ENCODE peak calls at places on chromosomes 7 and 10, in eight cellular contexts. V is fibroblast of lung, H is tibial artery, P is GM23248, U is colonic mucosa, L is uterus, B is neural progenitor cell, F is mesenchymal stem cell. S is an unnamed sample.

GRCh38 chr10:86263209-86263608 is 103.4 kb downstream of the GRID1 start:
- DNase-seq in V (no peak), H (peak), P (no peak), U (no peak), L (no peak), B (no peak), F (no peak), S (no peak)

GRCh38 chr7:90968871-90969270 is 295.4 kb upstream of the FZD1 start:
- DNase-seq in V (no peak), H (no peak), P (no peak), U (no peak), L (no peak), B (no peak), F (no peak), S (no peak)

GRCh38 chr10:121522841-121523240 is 75.4 kb downstream of the FGFR2 start:
- DNase-seq in V (no peak), H (no peak), P (no peak), U (no peak), L (no peak), B (no peak), F (no peak), S (no peak)

GRCh38 chr7:17233643-17234397 is 64.6 kb upstream of the AHR start:
- DNase-seq in V (no peak), H (no peak), P (peak), U (no peak), L (no peak), B (no peak), F (peak), S (no peak)

GRCh38 chr7:18590744-18591340 is 95.3 kb downstream of the HDAC9 start:
- DNase-seq in V (peak), H (no peak), P (peak), U (no peak), L (no peak), B (peak), F (peak), S (peak)

GRCh38 chr10:35946556-35946955 is 304.5 kb upstream of the FZD8 start:
- DNase-seq in V (no peak), H (no peak), P (peak), U (no peak), L (no peak), B (no peak), F (peak), S (no peak)

GRCh38 chr7:47170516-47170915 is 411.4 kb downstream of the TNS3 start:
- DNase-seq in V (peak), H (no peak), P (peak), U (no peak), L (no peak), B (no peak), F (no peak), S (no peak)

GRCh38 chr10:91416339-91416868 is 6.3 kb downstream of the HECTD2 start:
- DNase-seq in V (no peak), H (no peak), P (peak), U (no peak), L (no peak), B (no peak), F (no peak), S (no peak)

GRCh38 chr10:88676283-88677060 is 12.2 kb downstream of the LIPF start:
- DNase-seq in V (no peak), H (no peak), P (no peak), U (no peak), L (no peak), B (no peak), F (no peak), S (peak)

GRCh38 chr7:7228472-7228871 is 46.1 kb downstream of the C1GALT1 start:
- DNase-seq in V (no peak), H (no peak), P (peak), U (no peak), L (no peak), B (no peak), F (peak), S (no peak)

GRCh38 chr10:21334891-21335696 is 190.4 kb downstream of the SKIDA1 start:
- DNase-seq in V (peak), H (peak), P (peak), U (peak), L (peak), B (no peak), F (peak), S (peak)

GRCh38 chr7:105015631-105015965 is 1.6 kb downstream of the KMT2E start:
- DNase-seq in V (peak), H (no peak), P (peak), U (peak), L (no peak), B (peak), F (peak), S (peak)

GRCh38 chr10:7890802-7891201 is 72.5 kb downstream of the TAF3 start:
- DNase-seq in V (no peak), H (no peak), P (no peak), U (no peak), L (no peak), B (no peak), F (no peak), S (no peak)

GRCh38 chr7:119572132-119572531 is 700.8 kb upstream of the KCND2 start:
- DNase-seq in V (no peak), H (no peak), P (peak), U (no peak), L (no peak), B (no peak), F (peak), S (no peak)

GRCh38 chr10:79331709-79332108 is 15.6 kb upstream of the PPIF start:
- DNase-seq in V (no peak), H (no peak), P (peak), U (no peak), L (no peak), B (no peak), F (peak), S (no peak)

GRCh38 chr7:123864438-123864837 is 19.5 kb downstream of the HYAL4 start:
- DNase-seq in V (no peak), H (no peak), P (no peak), U (peak), L (no peak), B (no peak), F (no peak), S (peak)

GRCh38 chr10:5658871-5659618 is 7.3 kb downstream of the ASB13 start:
- DNase-seq in V (no peak), H (no peak), P (no peak), U (no peak), L (no peak), B (peak), F (no peak), S (peak)

GRCh38 chr10:72730462-72730861 is 38.5 kb downstream of the MCU start:
- DNase-seq in V (peak), H (no peak), P (peak), U (no peak), L (no peak), B (no peak), F (no peak), S (no peak)
- H3K27ac ChIP-seq in V (peak), H (no peak), P (peak), U (no peak), L (no peak), B (no peak), F (no peak), S (no peak)

GRCh38 chr10:103890194-103890658 is 27.8 kb downstream of the STN1 start:
- DNase-seq in V (no peak), H (no peak), P (peak), U (peak), L (no peak), B (no peak), F (no peak), S (peak)

GRCh38 chr10:103892181-103892580 is 25.8 kb downstream of the STN1 start:
- DNase-seq in V (no peak), H (no peak), P (no peak), U (no peak), L (no peak), B (no peak), F (no peak), S (no peak)

GRCh38 chr10:103889121-103889720 is 28.8 kb downstream of the STN1 start:
- DNase-seq in V (no peak), H (no peak), P (no peak), U (no peak), L (no peak), B (no peak), F (no peak), S (no peak)

GRCh38 chr10:103888113-103888841 is 29.7 kb downstream of the STN1 start:
- DNase-seq in V (peak), H (peak), P (peak), U (peak), L (peak), B (no peak), F (peak), S (peak)

DNA sequence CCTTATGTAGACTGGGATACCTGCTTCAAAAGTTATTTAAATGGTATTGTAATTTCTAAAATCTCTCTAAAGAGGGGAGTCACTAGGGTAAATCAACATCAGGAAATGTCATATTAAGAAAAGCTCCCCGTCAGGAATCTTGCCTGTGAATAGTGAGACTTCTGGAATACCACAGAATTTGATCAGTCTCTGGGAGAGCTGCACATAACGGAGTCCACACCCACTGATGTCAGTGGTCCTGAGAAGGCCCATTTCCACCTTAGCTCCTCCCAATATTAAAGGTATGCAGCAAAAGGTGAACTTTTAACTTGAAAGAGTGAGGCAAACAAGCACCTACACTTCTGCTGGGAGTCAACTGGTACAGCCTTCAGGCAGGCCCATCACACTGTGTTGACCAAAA is 27.3 kb downstream of the STN1 start:
- DNase-seq in V (no peak), H (no peak), P (no peak), U (no peak), L (no peak), B (no peak), F (no peak), S (no peak)
- H3K27ac ChIP-seq in V (no peak), H (no peak), P (no peak), U (peak), L (peak), B (no peak), F (no peak), S (peak)

GRCh38 chr7:79452032-79452494 is 1.4 kb downstream of the MAGI2 start:
- DNase-seq in V (peak), H (peak), P (peak), U (peak), L (peak), B (peak), F (peak), S (peak)

GRCh38 chr7:79452495-79453265 is 787 bp downstream of the MAGI2 start:
- DNase-seq in V (peak), H (peak), P (peak), U (peak), L (peak), B (peak), F (peak), S (peak)

GRCh38 chr7:79454325-79454960 is 976 bp upstream of the MAGI2 start:
- DNase-seq in V (no peak), H (peak), P (peak), U (no peak), L (peak), B (peak), F (peak), S (peak)

GRCh38 chr7:79453558-79454324 is at the start of gene MAGI2:
- DNase-seq in V (peak), H (peak), P (peak), U (peak), L (peak), B (peak), F (peak), S (peak)

GRCh38 chr7:79453266-79453557 is 255 bp downstream of the MAGI2 start:
- DNase-seq in V (no peak), H (no peak), P (no peak), U (peak), L (peak), B (no peak), F (no peak), S (no peak)
- H3K27ac ChIP-seq in V (peak), H (peak), P (peak), U (peak), L (peak), B (no peak), F (peak), S (peak)

GRCh38 chr10:128609460-128609859 is 483.2 kb upstream of the MKI67 start:
- DNase-seq in V (no peak), H (no peak), P (no peak), U (peak), L (no peak), B (no peak), F (no peak), S (no peak)
- H3K27ac ChIP-seq in V (no peak), H (no peak), P (no peak), U (no peak), L (no peak), B (no peak), F (no peak), S (no peak)

DNA sequence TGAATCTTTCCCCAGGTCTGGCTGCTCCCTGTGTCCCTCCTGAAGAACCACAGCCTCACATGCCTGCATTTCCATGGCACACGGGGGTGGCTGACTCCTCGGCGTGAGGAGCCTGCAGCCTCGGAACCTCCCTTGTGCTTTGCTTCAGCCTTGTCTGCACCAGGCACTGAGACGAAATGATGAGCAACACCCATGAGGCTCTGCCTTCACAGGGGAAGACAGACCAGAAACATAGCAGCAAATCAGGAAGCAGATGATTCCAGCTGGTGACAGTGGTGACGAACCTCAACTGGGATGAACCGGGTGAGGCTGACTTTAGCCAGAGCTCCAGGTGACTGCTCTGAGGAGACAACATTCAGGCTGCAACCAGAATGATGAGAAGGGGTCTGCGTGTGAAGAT is 84.5 kb upstream of the SMNDC1 start:
- DNase-seq in V (no peak), H (no peak), P (peak), U (no peak), L (no peak), B (no peak), F (no peak), S (no peak)
- H3K27ac ChIP-seq in V (no peak), H (no peak), P (no peak), U (no peak), L (no peak), B (no peak), F (no peak), S (no peak)

GRCh38 chr7:154720016-154720415 is 282.9 kb downstream of the PAXIP1 start:
- DNase-seq in V (no peak), H (no peak), P (no peak), U (no peak), L (no peak), B (no peak), F (no peak), S (no peak)

GRCh38 chr7:154726368-154726767 is 276.6 kb downstream of the PAXIP1 start:
- DNase-seq in V (no peak), H (no peak), P (no peak), U (no peak), L (no peak), B (no peak), F (no peak), S (no peak)

DNA sequence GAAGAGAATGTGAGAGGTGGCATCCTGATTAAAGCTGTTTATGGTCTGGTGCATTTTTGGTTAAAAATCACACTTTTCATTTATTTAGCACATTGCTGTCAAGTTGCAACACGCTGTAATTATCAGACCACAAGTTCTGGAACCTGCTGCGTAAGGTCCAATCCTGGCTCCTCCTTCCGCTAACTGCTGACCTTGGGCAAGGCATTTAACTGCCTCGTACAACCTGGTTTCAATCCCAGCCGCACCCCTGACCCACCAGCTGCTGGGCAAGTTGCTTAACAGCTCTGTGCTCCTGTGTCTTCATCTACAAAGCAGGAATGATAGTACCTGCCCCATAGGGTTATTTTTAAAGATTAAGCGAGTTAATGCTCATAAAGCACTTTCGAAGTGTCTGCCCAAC is 281.8 kb downstream of the PAXIP1 start:
- DNase-seq in V (no peak), H (no peak), P (no peak), U (no peak), L (no peak), B (no peak), F (no peak), S (no peak)
- H3K27ac ChIP-seq in V (no peak), H (no peak), P (no peak), U (no peak), L (no peak), B (no peak), F (no peak), S (no peak)

DNA sequence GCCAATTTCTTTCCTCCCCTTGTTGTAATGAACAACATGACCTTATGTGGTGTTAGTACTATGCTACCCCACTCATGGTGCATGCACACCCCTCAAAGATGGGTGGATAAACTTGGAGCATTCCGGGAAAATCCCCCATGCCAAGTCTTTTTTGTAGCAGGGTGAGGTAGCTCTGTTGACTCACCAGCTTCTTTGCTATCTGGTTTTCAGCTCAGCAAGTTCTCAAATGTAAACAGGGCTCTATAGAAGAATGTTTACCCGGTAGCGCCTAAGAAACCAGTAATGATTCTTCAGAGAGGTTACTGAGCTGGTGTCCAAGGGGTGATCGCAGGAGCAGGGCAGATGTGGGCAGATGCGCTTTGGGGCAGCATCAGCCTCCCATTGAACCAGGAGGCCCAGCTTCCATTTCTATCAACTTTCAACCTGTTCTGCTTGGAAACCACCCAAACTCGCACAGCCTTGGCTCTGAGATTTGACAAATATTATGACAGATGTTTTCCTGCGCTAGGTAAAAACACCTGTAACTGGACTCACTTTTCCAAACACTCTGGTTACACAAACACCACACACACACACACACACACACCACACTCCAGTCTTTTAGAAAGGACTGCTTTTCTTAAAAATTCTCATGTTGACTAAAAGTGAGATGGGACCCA is 87.8 kb downstream of the ZRANB1 start:
- DNase-seq in V (peak), H (no peak), P (peak), U (no peak), L (no peak), B (no peak), F (peak), S (no peak)
- H3K27ac ChIP-seq in V (peak), H (peak), P (no peak), U (no peak), L (no peak), B (no peak), F (no peak), S (peak)

S was measured in hepatocyte.